ENCODE peak calls at places on chromosomes 7 and 10, in six cellular contexts. M is SK-N-SH, D is GM12878, I is H1, K is HepG2, V is K562. S is an unnamed sample.

GRCh38 chr7:32163141-32163806 is 93.1 kb upstream of the PDE1C start:
- DNase-seq in M (peak; percentile 5), D (no peak), I (no peak), K (no peak), V (peak; percentile 42), S (no peak)

GRCh38 chr7:108455833-108456677 is at the start of gene NRCAM:
- DNase-seq in M (peak; percentile 99), D (no peak), I (peak; percentile 80), K (no peak), V (peak; percentile 50), S (peak; percentile 35)

GRCh38 chr10:132056663-132057062 is 9.1 kb upstream of the JAKMIP3 start:
- DNase-seq in M (no peak), D (no peak), I (no peak), K (no peak), V (no peak), S (no peak)

GRCh38 chr7:121273467-121274167 is 55.2 kb upstream of the WNT16 start:
- DNase-seq in M (no peak), D (no peak), I (no peak), K (no peak), V (no peak), S (no peak)

GRCh38 chr7:5333121-5334050 is 50.6 kb downstream of the SLC29A4 start:
- DNase-seq in M (peak; percentile 33), D (no peak), I (no peak), K (no peak), V (no peak), S (no peak)

GRCh38 chr7:30831227-30831626 is 60.0 kb downstream of the MINDY4 start:
- DNase-seq in M (no peak), D (no peak), I (no peak), K (no peak), V (no peak), S (no peak)

GRCh38 chr10:77811831-77812430 is 114.6 kb downstream of the DLG5 start:
- DNase-seq in M (no peak), D (no peak), I (no peak), K (no peak), V (no peak), S (no peak)

GRCh38 chr7:151129141-151129835 is 38.2 kb downstream of the GBX1 start:
- DNase-seq in M (no peak), D (no peak), I (no peak), K (no peak), V (no peak), S (no peak)

GRCh38 chr10:6035926-6036575 is 26.1 kb downstream of the IL2RA start:
- DNase-seq in M (no peak), D (no peak), I (no peak), K (no peak), V (no peak), S (no peak)

GRCh38 chr10:115992554-115992953 is 280.5 kb downstream of the GFRA1 start:
- DNase-seq in M (no peak), D (no peak), I (no peak), K (no peak), V (no peak), S (no peak)

GRCh38 chr10:43230101-43230908 is 36.6 kb downstream of the RASGEF1A start:
- DNase-seq in M (no peak), D (no peak), I (no peak), K (no peak), V (no peak), S (no peak)

GRCh38 chr10:121213436-121213835 is 362.3 kb downstream of the WDR11 start:
- DNase-seq in M (no peak), D (no peak), I (no peak), K (no peak), V (no peak), S (no peak)

GRCh38 chr10:90592903-90593302 is 264.9 kb downstream of the HTR7 start:
- DNase-seq in M (peak; percentile 9), D (peak; percentile 8), I (peak; percentile 51), K (peak; percentile 42), V (no peak), S (peak; percentile 21)

GRCh38 chr10:79328737-79329504 is 18.3 kb upstream of the PPIF start:
- DNase-seq in M (no peak), D (no peak), I (no peak), K (no peak), V (no peak), S (no peak)

GRCh38 chr7:148276291-148277041 is 314.1 kb upstream of the C7orf33 start:
- DNase-seq in M (no peak), D (no peak), I (no peak), K (no peak), V (no peak), S (no peak)

GRCh38 chr10:51141015-51141414 is 66.7 kb downstream of the PRKG1 start:
- DNase-seq in M (no peak), D (no peak), I (no peak), K (no peak), V (no peak), S (no peak)

GRCh38 chr7:28358423-28358868 is 53.9 kb upstream of the CREB5 start:
- DNase-seq in M (no peak), D (no peak), I (peak; percentile 65), K (no peak), V (no peak), S (no peak)

GRCh38 chr7:157871681-157872080 is 534.9 kb downstream of the DNAJB6 start:
- DNase-seq in M (no peak), D (no peak), I (no peak), K (no peak), V (no peak), S (no peak)

GRCh38 chr7:106139253-106140251 is 27.4 kb upstream of the SYPL1 start:
- DNase-seq in M (no peak), D (no peak), I (no peak), K (no peak), V (no peak), S (no peak)

GRCh38 chr7:137480824-137481365 is 137.4 kb upstream of the PTN start:
- DNase-seq in M (no peak), D (no peak), I (no peak), K (no peak), V (no peak), S (no peak)

GRCh38 chr10:122102867-122103525 is 114.0 kb downstream of the TACC2 start:
- DNase-seq in M (no peak), D (no peak), I (no peak), K (no peak), V (no peak), S (no peak)

GRCh38 chr10:62029401-62029800 is 127.9 kb downstream of the ARID5B start:
- DNase-seq in M (no peak), D (no peak), I (no peak), K (no peak), V (no peak), S (no peak)

GRCh38 chr10:60816624-60817023 is 38.3 kb downstream of the CDK1 start:
- DNase-seq in M (peak; percentile 68), D (peak; percentile 26), I (no peak), K (peak; percentile 71), V (peak; percentile 88), S (peak; percentile 51)

GRCh38 chr7:123570390-123571182 is 13.0 kb upstream of the NDUFA5 start:
- DNase-seq in M (no peak), D (no peak), I (no peak), K (no peak), V (peak; percentile 39), S (no peak)

GRCh38 chr7:123571187-123571586 is 13.6 kb upstream of the NDUFA5 start:
- DNase-seq in M (no peak), D (no peak), I (no peak), K (no peak), V (no peak), S (no peak)

GRCh38 chr7:123573371-123573770 is 15.8 kb upstream of the NDUFA5 start:
- DNase-seq in M (no peak), D (no peak), I (no peak), K (no peak), V (no peak), S (no peak)

GRCh38 chr7:123569352-123569999 is 11.9 kb upstream of the NDUFA5 start:
- DNase-seq in M (no peak), D (no peak), I (no peak), K (no peak), V (no peak), S (no peak)

GRCh38 chr7:123571684-123572083 is 14.1 kb upstream of the NDUFA5 start:
- DNase-seq in M (no peak), D (no peak), I (no peak), K (no peak), V (no peak), S (no peak)
- TF ChIP-seq CTCF in M (no peak), D (no peak), I (no peak), K (no peak), V (no peak), S (no peak)

GRCh38 chr10:29590598-29591415 is 44.0 kb downstream of the SVIL start:
- DNase-seq in M (peak; percentile 53), D (no peak), I (no peak), K (peak; percentile 26), V (peak; percentile 48), S (peak; percentile 21)
- TF ChIP-seq GABPA in M (no peak), D (no peak), I (no peak), K (no peak), V (no peak), S (no peak)

GRCh38 chr10:124419635-124420034 is 912 bp upstream of the OAT start:
- DNase-seq in M (no peak), D (no peak), I (no peak), K (no peak), V (no peak), S (no peak)

GRCh38 chr10:124420254-124420653 is 1.5 kb upstream of the OAT start:
- DNase-seq in M (no peak), D (no peak), I (no peak), K (no peak), V (peak; percentile 86), S (no peak)

GRCh38 chr10:124417846-124418725 is 637 bp downstream of the OAT start:
- DNase-seq in M (peak; percentile 83), D (no peak), I (no peak), K (peak; percentile 16), V (peak; percentile 60), S (no peak)

GRCh38 chr10:124416733-124417132 is 2.0 kb downstream of the OAT start:
- DNase-seq in M (no peak), D (no peak), I (no peak), K (peak; percentile 74), V (no peak), S (no peak)

DNA sequence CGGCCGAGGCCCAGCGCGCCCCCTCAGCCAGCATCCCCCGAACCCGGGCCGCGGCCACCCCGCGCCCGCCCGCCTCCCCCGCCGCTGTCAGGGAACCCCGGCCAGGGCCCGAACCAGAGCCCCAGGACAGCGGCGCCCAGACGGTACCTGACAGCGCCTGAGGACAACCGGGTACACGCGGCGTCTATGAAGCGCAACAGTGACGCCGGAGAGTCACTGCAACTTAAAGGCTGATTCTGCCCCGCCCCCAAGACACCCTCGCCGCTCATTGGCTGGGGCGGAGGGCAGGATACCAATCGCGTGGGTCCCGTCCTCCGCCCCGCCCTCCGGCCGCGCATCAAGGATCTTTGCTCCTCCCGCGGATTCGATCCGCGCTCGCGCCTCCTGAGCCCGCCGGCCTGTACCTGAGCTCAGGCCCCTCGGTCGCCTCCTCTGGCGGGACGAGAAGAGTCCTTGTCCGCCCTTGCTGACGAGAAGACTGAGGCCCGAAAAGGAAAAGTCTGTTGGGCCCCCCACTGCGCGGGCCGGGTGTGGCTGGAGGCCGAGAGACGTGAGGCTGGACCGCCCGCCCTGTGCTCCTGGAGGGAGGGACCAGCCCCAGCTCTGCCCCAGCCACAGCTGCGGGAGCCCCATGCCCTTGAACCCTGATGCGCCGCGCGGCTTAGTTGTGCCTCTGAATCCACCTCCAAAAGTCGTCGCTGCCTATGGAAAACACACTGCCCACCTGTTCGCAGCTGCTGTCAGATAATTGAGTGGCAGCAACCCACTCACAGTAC is at the start of gene OAT:
- DNase-seq in M (peak; percentile 99), D (peak; percentile 66), I (peak; percentile 95), K (peak; percentile 93), V (peak; percentile 97), S (peak; percentile 84)
- TF ChIP-seq CTCF in M (peak; percentile 11), D (peak; percentile 14), I (peak; percentile 47), K (peak; percentile 48), V (no peak), S (no peak)

GRCh38 chr7:69947998-69948397 is 349.7 kb downstream of the AUTS2 start:
- DNase-seq in M (no peak), D (no peak), I (no peak), K (no peak), V (no peak), S (no peak)
- TF ChIP-seq GABPA in M (no peak), D (no peak), I (no peak), K (no peak), V (no peak), S (no peak)